ENCODE peak calls at places on chromosomes 13 and 19, in four cellular contexts. One of them, this sample, is unnamed.

GRCh38 chr13:97222934-97223710 is 989 bp downstream of the MBNL2 start:
- DNase-seq in foreskin fibroblast: no peak
- DNase-seq in left ventricle myocardium inferior: no peak
- DNase-seq in body of pancreas: no peak
- DNase-seq in this sample: no peak

GRCh38 chr13:19680751-19681150 is 47.3 kb downstream of the MPHOSPH8 start:
- DNase-seq in foreskin fibroblast: peak
- DNase-seq in left ventricle myocardium inferior: no peak
- DNase-seq in body of pancreas: no peak
- DNase-seq in this sample: no peak

GRCh38 chr13:77907653-77908341 is 10.8 kb downstream of the EDNRB start:
- DNase-seq in foreskin fibroblast: no peak
- DNase-seq in left ventricle myocardium inferior: peak
- DNase-seq in body of pancreas: no peak
- DNase-seq in this sample: no peak

GRCh38 chr19:2500861-2501260 is 24.9 kb downstream of the GADD45B start:
- DNase-seq in foreskin fibroblast: no peak
- DNase-seq in left ventricle myocardium inferior: no peak
- DNase-seq in body of pancreas: no peak
- DNase-seq in this sample: no peak

GRCh38 chr13:40403509-40404241 is 262.8 kb downstream of the FOXO1 start:
- DNase-seq in foreskin fibroblast: no peak
- DNase-seq in left ventricle myocardium inferior: no peak
- DNase-seq in body of pancreas: no peak
- DNase-seq in this sample: no peak

GRCh38 chr13:110509971-110510786 is 51.3 kb downstream of the RAB20 start:
- DNase-seq in foreskin fibroblast: peak
- DNase-seq in left ventricle myocardium inferior: peak
- DNase-seq in body of pancreas: no peak
- DNase-seq in this sample: no peak

GRCh38 chr13:89688908-89689307 is 1658.6 kb upstream of the MIR17HG start:
- DNase-seq in foreskin fibroblast: no peak
- DNase-seq in left ventricle myocardium inferior: peak
- DNase-seq in body of pancreas: peak
- DNase-seq in this sample: no peak

GRCh38 chr19:2302319-2303208 is 5.4 kb downstream of the LINGO3 start:
- DNase-seq in foreskin fibroblast: peak
- DNase-seq in left ventricle myocardium inferior: peak
- DNase-seq in body of pancreas: peak
- DNase-seq in this sample: no peak

GRCh38 chr13:114037674-114038073 is 63.8 kb upstream of the C13orf46 start:
- DNase-seq in foreskin fibroblast: peak
- DNase-seq in left ventricle myocardium inferior: no peak
- DNase-seq in body of pancreas: no peak
- DNase-seq in this sample: no peak

GRCh38 chr13:51453959-51454703 is 1.3 kb upstream of the INTS6 start:
- DNase-seq in foreskin fibroblast: peak
- DNase-seq in left ventricle myocardium inferior: peak
- DNase-seq in body of pancreas: no peak
- DNase-seq in this sample: no peak

GRCh38 chr19:49573451-49573850 is 6.9 kb downstream of the NOSIP start:
- DNase-seq in foreskin fibroblast: no peak
- DNase-seq in left ventricle myocardium inferior: no peak
- DNase-seq in body of pancreas: no peak
- DNase-seq in this sample: no peak
- TF ChIP-seq CTCF in foreskin fibroblast: no peak
- TF ChIP-seq CTCF in left ventricle myocardium inferior: no peak
- TF ChIP-seq CTCF in body of pancreas: no peak
- TF ChIP-seq CTCF in this sample: no peak

GRCh38 chr13:30466841-30467252 is 1.1 kb upstream of the HMGB1 start:
- DNase-seq in foreskin fibroblast: no peak
- DNase-seq in left ventricle myocardium inferior: no peak
- DNase-seq in body of pancreas: no peak
- DNase-seq in this sample: no peak
- H3K4me3 ChIP-seq in foreskin fibroblast: no peak
- H3K4me3 ChIP-seq in left ventricle myocardium inferior: no peak
- H3K4me3 ChIP-seq in body of pancreas: no peak
- H3K4me3 ChIP-seq in this sample: no peak

GRCh38 chr19:38542040-38542439 is 75.7 kb downstream of the MAP4K1 start:
- DNase-seq in foreskin fibroblast: no peak
- DNase-seq in left ventricle myocardium inferior: no peak
- DNase-seq in body of pancreas: no peak
- DNase-seq in this sample: no peak

GRCh38 chr19:38537071-38537847 is 80.5 kb downstream of the MAP4K1 start:
- DNase-seq in foreskin fibroblast: no peak
- DNase-seq in left ventricle myocardium inferior: no peak
- DNase-seq in body of pancreas: no peak
- DNase-seq in this sample: no peak

GRCh38 chr19:38538386-38538785 is 79.4 kb downstream of the MAP4K1 start:
- DNase-seq in foreskin fibroblast: no peak
- DNase-seq in left ventricle myocardium inferior: no peak
- DNase-seq in body of pancreas: peak
- DNase-seq in this sample: no peak

GRCh38 chr19:38539751-38540150 is 78.0 kb downstream of the MAP4K1 start:
- DNase-seq in foreskin fibroblast: no peak
- DNase-seq in left ventricle myocardium inferior: no peak
- DNase-seq in body of pancreas: no peak
- DNase-seq in this sample: no peak

GRCh38 chr19:38538793-38539528 is 78.8 kb downstream of the MAP4K1 start:
- DNase-seq in foreskin fibroblast: no peak
- DNase-seq in left ventricle myocardium inferior: no peak
- DNase-seq in body of pancreas: no peak
- DNase-seq in this sample: no peak
- TF ChIP-seq CTCF in foreskin fibroblast: no peak
- TF ChIP-seq CTCF in left ventricle myocardium inferior: no peak
- TF ChIP-seq CTCF in body of pancreas: no peak
- TF ChIP-seq CTCF in this sample: no peak

DNA sequence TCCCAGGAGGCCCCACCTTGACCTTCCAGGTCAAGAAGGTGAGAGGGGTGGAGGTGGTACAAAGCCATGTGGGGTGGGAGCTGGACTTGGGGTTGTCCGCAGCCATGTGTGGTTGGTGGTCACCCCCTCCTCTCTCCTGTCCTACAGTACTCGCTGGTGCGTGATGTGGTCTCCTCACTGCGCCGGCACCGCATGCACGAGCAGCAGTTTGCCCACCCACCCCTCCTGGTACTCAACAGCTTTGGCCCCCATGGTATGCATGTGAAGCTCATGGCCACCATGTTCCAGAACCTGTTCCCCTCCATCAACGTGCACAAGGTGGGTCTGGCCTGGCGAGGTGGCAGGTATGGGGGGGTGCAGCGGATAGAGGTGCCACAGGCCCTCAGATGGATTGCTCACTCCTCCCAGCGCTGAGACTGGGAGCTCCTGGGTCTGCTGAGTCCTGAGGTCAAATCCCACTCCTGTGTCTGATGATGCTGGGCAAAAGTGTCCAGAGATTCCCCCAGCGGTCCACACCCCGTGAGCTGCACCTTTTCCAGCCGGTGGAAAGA is 1.7 kb downstream of the PPAN start:
- DNase-seq in foreskin fibroblast: no peak
- DNase-seq in left ventricle myocardium inferior: no peak
- DNase-seq in body of pancreas: no peak
- DNase-seq in this sample: no peak
- H3K4me3 ChIP-seq in foreskin fibroblast: no peak
- H3K4me3 ChIP-seq in left ventricle myocardium inferior: no peak
- H3K4me3 ChIP-seq in body of pancreas: no peak
- H3K4me3 ChIP-seq in this sample: no peak

GRCh38 chr19:17309198-17309961 is at the start of gene DDA1:
- DNase-seq in foreskin fibroblast: peak
- DNase-seq in left ventricle myocardium inferior: peak
- DNase-seq in body of pancreas: peak
- DNase-seq in this sample: peak
- TF ChIP-seq CTCF in foreskin fibroblast: no peak
- TF ChIP-seq CTCF in left ventricle myocardium inferior: no peak
- TF ChIP-seq CTCF in body of pancreas: peak
- TF ChIP-seq CTCF in this sample: no peak

GRCh38 chr13:101452519-101453485 is at the start of gene ITGBL1:
- DNase-seq in foreskin fibroblast: peak
- DNase-seq in left ventricle myocardium inferior: peak
- DNase-seq in body of pancreas: no peak
- DNase-seq in this sample: no peak
- H3K4me3 ChIP-seq in foreskin fibroblast: peak
- H3K4me3 ChIP-seq in left ventricle myocardium inferior: peak
- H3K4me3 ChIP-seq in body of pancreas: peak
- H3K4me3 ChIP-seq in this sample: peak

DNA sequence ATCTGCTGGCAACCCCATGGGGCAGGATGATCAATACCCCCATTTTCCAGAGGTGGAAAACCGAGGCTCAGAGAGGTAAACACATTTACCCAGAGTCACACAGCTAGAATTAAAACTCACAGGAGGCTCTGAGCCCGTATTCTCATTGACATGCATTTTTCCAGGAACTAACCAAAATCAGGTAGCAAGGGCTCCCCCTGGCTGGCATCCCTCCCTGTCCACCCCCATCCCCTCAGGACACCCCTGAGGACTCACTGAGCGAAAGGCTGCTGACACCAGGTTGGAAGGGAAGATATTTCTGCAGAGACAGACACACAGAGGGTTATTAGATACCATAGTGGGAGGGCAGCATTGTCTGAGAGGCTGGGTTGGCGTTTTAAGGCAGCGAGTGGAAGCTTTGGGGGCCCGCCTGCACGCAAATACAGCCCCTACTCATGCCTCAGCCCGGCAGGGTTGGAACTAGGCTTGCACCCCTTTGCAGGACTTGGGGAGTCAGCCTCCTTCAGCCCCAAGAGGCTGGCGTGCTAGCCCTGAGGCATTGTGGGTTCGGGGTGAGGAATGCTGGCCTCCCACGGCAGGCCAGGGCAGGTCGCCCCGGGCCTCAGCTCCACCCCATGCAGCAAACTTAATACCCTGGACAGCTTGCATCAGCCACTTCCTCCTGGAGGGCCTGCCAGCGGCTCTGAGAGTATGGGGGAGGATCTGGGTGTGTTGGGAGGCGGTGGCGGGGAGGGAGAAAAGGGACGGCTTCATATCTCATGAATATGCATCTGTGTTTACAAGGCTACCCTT is 3.9 kb downstream of the SLC1A5 start:
- DNase-seq in foreskin fibroblast: peak
- DNase-seq in left ventricle myocardium inferior: peak
- DNase-seq in body of pancreas: peak
- DNase-seq in this sample: peak
- TF ChIP-seq CTCF in foreskin fibroblast: peak
- TF ChIP-seq CTCF in left ventricle myocardium inferior: peak
- TF ChIP-seq CTCF in body of pancreas: no peak
- TF ChIP-seq CTCF in this sample: peak

DNA sequence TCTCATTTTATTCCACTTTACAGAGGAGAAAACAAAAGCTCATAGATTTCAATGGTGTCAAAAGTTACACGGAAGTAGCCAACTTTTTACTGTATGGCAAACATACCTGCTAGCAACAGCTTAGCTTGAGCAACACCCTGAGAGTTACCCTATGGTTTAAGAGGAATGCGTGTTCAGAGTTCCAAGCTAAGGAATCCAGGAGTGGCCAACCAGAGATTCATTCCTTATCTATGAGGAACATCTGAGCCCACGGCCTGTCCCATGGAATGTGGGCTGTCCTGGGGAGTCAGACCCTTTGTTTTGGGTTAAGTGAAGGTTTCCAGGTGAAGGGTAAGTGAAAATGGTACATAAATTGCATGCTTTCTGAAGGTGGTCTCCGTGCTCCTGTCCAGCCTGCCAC is 67.5 kb downstream of the STARD13 start:
- DNase-seq in foreskin fibroblast: peak
- DNase-seq in left ventricle myocardium inferior: no peak
- DNase-seq in body of pancreas: no peak
- DNase-seq in this sample: no peak
- H3K4me3 ChIP-seq in foreskin fibroblast: no peak
- H3K4me3 ChIP-seq in left ventricle myocardium inferior: no peak
- H3K4me3 ChIP-seq in body of pancreas: no peak
- H3K4me3 ChIP-seq in this sample: no peak

DNA sequence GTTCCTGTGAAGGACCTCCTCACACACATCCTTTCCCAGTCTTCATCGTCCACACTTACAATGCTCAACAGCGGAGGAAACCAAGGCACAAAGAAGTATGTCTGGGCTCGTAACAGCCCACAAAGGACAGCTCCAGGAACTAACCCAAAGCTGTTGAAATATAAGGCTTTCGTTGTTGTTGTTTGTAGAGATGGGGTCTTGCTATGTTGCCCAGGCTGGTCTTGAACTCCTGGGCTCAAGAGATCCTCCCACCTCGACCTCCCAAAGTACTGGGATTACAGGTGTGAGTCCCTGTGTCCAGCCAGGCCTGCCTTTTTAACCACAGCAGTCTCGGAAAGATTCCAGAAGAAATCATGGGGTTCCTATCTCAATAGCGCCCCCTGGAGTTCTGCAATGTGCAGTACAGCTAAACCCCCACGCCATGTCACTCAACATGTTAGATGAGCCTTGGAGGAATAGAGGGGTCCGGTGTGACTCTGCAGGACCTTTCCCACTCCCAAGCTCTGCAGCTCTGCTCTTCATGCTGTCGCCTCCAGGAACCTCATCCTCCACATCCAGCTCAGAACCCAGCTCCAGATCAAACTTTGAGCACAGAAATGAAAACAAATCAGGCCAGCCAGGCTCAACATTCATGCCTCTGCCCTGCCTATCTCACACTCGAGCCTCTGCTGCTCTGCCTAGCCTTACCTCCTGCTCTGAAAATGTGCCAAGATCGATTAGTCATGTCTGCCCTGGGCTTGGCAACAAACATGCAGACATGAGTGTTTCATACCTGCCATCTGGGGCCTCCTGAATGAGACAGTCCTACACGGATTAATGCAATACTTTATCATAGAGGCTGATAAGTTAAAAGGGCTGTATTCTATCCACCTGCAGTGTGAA is 7.5 kb downstream of the PLA2G4C start:
- DNase-seq in foreskin fibroblast: peak
- DNase-seq in left ventricle myocardium inferior: no peak
- DNase-seq in body of pancreas: no peak
- DNase-seq in this sample: no peak
- TF ChIP-seq CTCF in foreskin fibroblast: peak
- TF ChIP-seq CTCF in left ventricle myocardium inferior: peak
- TF ChIP-seq CTCF in body of pancreas: peak
- TF ChIP-seq CTCF in this sample: peak

This sample was measured in AG04449.